ENCODE peak calls at places on chromosomes 1 and 21, in ten cellular contexts. K is esophagus squamous epithelium, C is body of pancreas, D is H54, Q is endothelial cell of umbilical vein, E is Peyer's patch, T is right lobe of liver, Z is stomach, O is IMR-90, M is heart left ventricle. A is an unnamed sample.

GRCh38 chr1:48931571-48932251 is 155.0 kb upstream of the BEND5 start:
- DNase-seq in M (no peak), Q (peak; percentile 20), C (no peak), K (no peak), O (no peak), D (peak; percentile 4), Z (peak; percentile 55), E (no peak), T (no peak), A (no peak)

GRCh38 chr1:183306317-183307042 is 111.7 kb downstream of the NMNAT2 start:
- DNase-seq in Q (peak; percentile 15), Z (no peak), E (no peak), T (peak; percentile 63), D (no peak), M (peak; percentile 44), C (peak; percentile 86), K (no peak), O (no peak), A (no peak)

GRCh38 chr21:25638634-25639166 is 358 bp upstream of the JAM2 start:
- DNase-seq in K (no peak), C (no peak), O (peak; percentile 27), Q (peak; percentile 10), T (no peak), E (no peak), Z (no peak), D (no peak), M (no peak), A (no peak)

GRCh38 chr1:15362737-15363128 is 47.0 kb upstream of the EFHD2 start:
- DNase-seq in O (no peak), M (no peak), E (no peak), D (no peak), Q (no peak), K (no peak), T (no peak), C (no peak), Z (no peak), A (no peak)

GRCh38 chr1:98988906-98989603 is 15.6 kb downstream of the PLPPR5 start:
- DNase-seq in E (no peak), M (no peak), T (no peak), O (peak; percentile 15), Z (no peak), K (no peak), D (no peak), C (no peak), Q (no peak), A (no peak)

GRCh38 chr1:101288491-101288944 is 51.7 kb downstream of the S1PR1 start:
- DNase-seq in Q (peak; percentile 97), D (peak; percentile 50), K (no peak), M (peak; percentile 59), Z (peak; percentile 76), E (peak; percentile 84), T (peak; percentile 74), O (peak; percentile 91), C (peak; percentile 72), A (peak; percentile 72)

GRCh38 chr1:111750856-111751255 is 4.8 kb upstream of the DDX20 start:
- DNase-seq in E (no peak), D (no peak), M (no peak), Z (no peak), C (no peak), O (no peak), K (no peak), T (no peak), Q (no peak), A (no peak)

GRCh38 chr1:182633657-182634281 is 29.6 kb upstream of the RGS16 start:
- DNase-seq in T (no peak), K (no peak), M (no peak), E (peak; percentile 50), Q (no peak), C (no peak), D (no peak), O (no peak), Z (no peak), A (no peak)

GRCh38 chr1:105337427-105337826 is 1587.7 kb downstream of the AMY1C start:
- DNase-seq in C (no peak), E (no peak), K (no peak), M (no peak), T (no peak), Q (no peak), O (no peak), D (no peak), Z (no peak), A (no peak)

GRCh38 chr1:27149084-27149483 is 5.8 kb downstream of the SLC9A1 start:
- DNase-seq in M (no peak), T (no peak), E (no peak), C (no peak), Q (no peak), O (no peak), K (no peak), Z (no peak), D (no peak), A (no peak)

GRCh38 chr21:29005696-29006095 is 13.0 kb upstream of the LTN1 start:
- DNase-seq in M (no peak), D (no peak), T (no peak), Z (no peak), E (no peak), Q (no peak), O (peak; percentile 26), C (no peak), K (no peak), A (no peak)

GRCh38 chr1:39105841-39106765 is 80.0 kb downstream of the NDUFS5 start:
- DNase-seq in Z (peak; percentile 60), M (peak; percentile 59), D (peak; percentile 63), Q (peak; percentile 76), K (no peak), T (peak; percentile 80), O (no peak), C (peak; percentile 80), E (peak; percentile 57), A (no peak)

GRCh38 chr21:33936221-33937038 is 20.8 kb upstream of the ATP5PO start:
- DNase-seq in O (no peak), M (no peak), D (no peak), K (no peak), Q (no peak), E (peak; percentile 68), T (no peak), C (no peak), Z (no peak), A (no peak)

GRCh38 chr1:32816676-32817158 is 441 bp downstream of the YARS1 start:
- DNase-seq in D (no peak), Z (no peak), O (peak; percentile 34), K (no peak), Q (peak; percentile 67), M (no peak), T (no peak), E (no peak), C (no peak), A (no peak)

GRCh38 chr1:58597076-58597475 is 20.0 kb upstream of the TACSTD2 start:
- DNase-seq in Z (no peak), D (no peak), Q (no peak), T (no peak), C (no peak), O (no peak), E (no peak), K (no peak), M (no peak), A (no peak)

GRCh38 chr1:161987303-161987702 is 36.4 kb downstream of the OLFML2B start:
- DNase-seq in Q (no peak), T (no peak), D (no peak), K (no peak), Z (no peak), C (no peak), M (no peak), E (no peak), O (no peak), A (no peak)

GRCh38 chr1:154198756-154199562 is 7.1 kb upstream of the TPM3 start:
- DNase-seq in D (no peak), Z (no peak), M (peak; percentile 28), K (no peak), C (peak; percentile 42), E (peak; percentile 65), O (peak; percentile 69), T (no peak), Q (peak; percentile 78), A (no peak)

GRCh38 chr1:154154534-154155181 is at the start of gene NUP210L:
- DNase-seq in Q (no peak), E (peak; percentile 66), M (peak; percentile 46), C (peak; percentile 43), O (peak; percentile 89), K (no peak), Z (no peak), D (no peak), T (peak; percentile 55), A (no peak)

DNA sequence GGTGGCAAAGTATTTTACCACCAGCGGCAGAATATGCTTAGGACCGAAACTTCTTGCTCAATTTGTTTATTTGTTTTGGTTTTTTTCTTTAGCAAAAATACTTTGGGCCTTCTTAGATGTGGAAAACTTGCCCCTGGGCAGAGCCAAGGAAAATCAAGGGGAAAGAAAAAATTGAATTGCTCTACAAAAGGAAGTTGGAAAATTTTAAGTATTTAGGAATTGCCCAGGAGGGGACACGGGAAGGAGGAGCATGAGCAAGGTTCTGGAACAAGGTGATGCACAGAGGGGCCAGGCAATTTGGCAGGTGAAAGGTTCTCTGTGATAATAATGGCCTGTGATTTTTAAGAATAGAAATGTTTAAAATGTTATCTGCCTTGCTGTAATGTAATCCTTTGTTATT is 28.6 kb downstream of the SGIP1 start:
- DNase-seq in T (no peak), O (no peak), E (no peak), K (no peak), D (no peak), M (no peak), Z (no peak), C (no peak), Q (no peak), A (no peak)
- TF ChIP-seq POLR2A in T (no peak), O (no peak), E (no peak), K (no peak), D (no peak), M (no peak), Z (no peak), C (no peak), Q (no peak), A (no peak)

DNA sequence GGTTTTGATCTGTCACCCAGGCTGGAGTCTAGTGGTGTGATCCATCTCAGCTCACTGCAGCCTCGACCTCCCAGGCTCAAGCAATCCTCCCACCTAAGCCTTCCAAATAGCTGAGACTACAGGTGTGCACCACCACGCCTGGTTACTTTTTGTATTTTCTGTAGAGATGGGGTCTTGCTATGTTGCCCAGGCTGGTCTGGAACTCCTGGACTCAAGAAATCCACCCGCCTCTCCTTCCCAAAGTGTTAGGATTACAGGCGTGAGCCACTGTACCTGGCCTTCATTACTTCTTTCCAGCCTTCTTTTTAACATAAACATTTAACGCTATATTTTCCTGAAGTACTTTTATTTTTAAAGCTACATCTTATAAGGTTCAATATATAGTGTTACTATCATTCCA is 18.4 kb upstream of the HMGCL start:
- DNase-seq in C (no peak), T (no peak), D (no peak), Q (no peak), K (no peak), Z (no peak), E (no peak), O (no peak), M (no peak), A (no peak)
- TF ChIP-seq POLR2A in C (no peak), T (no peak), D (no peak), Q (no peak), K (no peak), Z (no peak), E (no peak), O (no peak), M (no peak), A (no peak)

GRCh38 chr1:110339427-110340206 is 440 bp downstream of the RBM15 start:
- DNase-seq in M (peak; percentile 64), C (no peak), T (peak; percentile 73), K (no peak), E (peak; percentile 74), Z (peak; percentile 51), O (peak; percentile 54), D (peak; percentile 17), Q (peak; percentile 61), A (no peak)
- TF ChIP-seq POLR2A in M (peak; percentile 68), C (peak; percentile 43), T (peak; percentile 88), K (no peak), E (peak; percentile 72), Z (no peak), O (peak; percentile 82), D (peak; percentile 76), Q (peak; percentile 80), A (peak; percentile 91)

GRCh38 chr1:43358121-43358745 is 548 bp upstream of the CDC20 start:
- DNase-seq in K (no peak), C (peak; percentile 35), T (no peak), D (peak; percentile 35), O (peak; percentile 37), E (no peak), Q (peak; percentile 71), M (no peak), Z (no peak), A (peak; percentile 49)
- TF ChIP-seq POLR2A in K (no peak), C (peak; percentile 17), T (no peak), D (peak; percentile 56), O (no peak), E (peak; percentile 46), Q (peak; percentile 59), M (no peak), Z (no peak), A (peak; percentile 85)